ENCODE peak calls at places on chromosomes 13 and 19, in six cellular contexts. A is dermis microvascular lymphatic vessel endothelial cell; T is activated CD4-positive, alpha-beta T cell treated with anti-CD3 and anti-CD28 coated beads, Interleukin-2, amount 50 U/mL, for 48 hours; D is BE2C; V is body of pancreas; L is endothelial cell. C is an unnamed sample.

GRCh38 chr13:113646376-113646775 is 11.6 kb downstream of the ATP4B start:
- DNase-seq in A (peak; percentile 11), T (no peak), D (peak; percentile 8), V (peak; percentile 9), L (no peak), C (no peak)

GRCh38 chr19:55464669-55465068 is at the start of gene C19orf85:
- DNase-seq in A (no peak), T (no peak), D (no peak), V (no peak), L (no peak), C (no peak)

GRCh38 chr13:49669735-49670309 is 21.5 kb downstream of the EBPL start:
- DNase-seq in A (peak; percentile 80), T (peak; percentile 16), D (peak; percentile 70), V (peak; percentile 67), L (peak; percentile 62), C (peak; percentile 25)

GRCh38 chr19:18776288-18776594 is 14.9 kb downstream of the COMP start:
- DNase-seq in A (no peak), T (no peak), D (peak; percentile 13), V (no peak), L (no peak), C (no peak)

GRCh38 chr13:42967660-42968059 is 24.4 kb downstream of the EPSTI1 start:
- DNase-seq in A (no peak), T (no peak), D (no peak), V (no peak), L (no peak), C (no peak)

GRCh38 chr13:75405976-75406703 is 75.8 kb downstream of the TBC1D4 start:
- DNase-seq in A (no peak), T (no peak), D (no peak), V (no peak), L (no peak), C (no peak)

GRCh38 chr19:35000647-35001501 is 751 bp downstream of the GRAMD1A start:
- DNase-seq in A (peak; percentile 36), T (peak; percentile 64), D (peak; percentile 33), V (peak; percentile 66), L (peak; percentile 30), C (no peak)

GRCh38 chr13:99796175-99796819 is 175.3 kb downstream of the ZIC5 start:
- DNase-seq in A (peak; percentile 41), T (peak; percentile 34), D (no peak), V (no peak), L (peak; percentile 64), C (no peak)

GRCh38 chr19:30135797-30136196 is 193.8 kb downstream of the URI1 start:
- DNase-seq in A (no peak), T (no peak), D (peak; percentile 85), V (no peak), L (no peak), C (no peak)

GRCh38 chr19:3350014-3350663 is 16.2 kb upstream of the NFIC start:
- DNase-seq in A (peak; percentile 80), T (no peak), D (no peak), V (peak; percentile 95), L (no peak), C (no peak)

GRCh38 chr19:18762125-18763023 is 28.7 kb downstream of the COMP start:
- DNase-seq in A (peak; percentile 58), T (no peak), D (peak; percentile 72), V (peak; percentile 100), L (no peak), C (no peak)

GRCh38 chr19:29375429-29376093 is 150.2 kb upstream of the VSTM2B start:
- DNase-seq in A (no peak), T (no peak), D (no peak), V (no peak), L (no peak), C (no peak)

GRCh38 chr13:109412232-109412935 is 374.0 kb downstream of the IRS2 start:
- DNase-seq in A (no peak), T (no peak), D (peak; percentile 92), V (peak; percentile 25), L (peak; percentile 47), C (no peak)

GRCh38 chr13:31943591-31943990 is 88.0 kb upstream of the FRY start:
- DNase-seq in A (no peak), T (no peak), D (no peak), V (no peak), L (no peak), C (no peak)

GRCh38 chr13:23567792-23568480 is 2.3 kb upstream of the TNFRSF19 start:
- DNase-seq in A (no peak), T (no peak), D (no peak), V (no peak), L (no peak), C (no peak)

GRCh38 chr19:53961523-53962345 is 1.0 kb upstream of the CACNG8 start:
- DNase-seq in A (peak; percentile 20), T (no peak), D (no peak), V (no peak), L (no peak), C (no peak)

GRCh38 chr13:74103196-74103595 is 31.0 kb downstream of the KLF12 start:
- DNase-seq in A (no peak), T (no peak), D (no peak), V (no peak), L (no peak), C (no peak)

GRCh38 chr13:111906816-111907215 is 160.1 kb upstream of the SOX1 start:
- DNase-seq in A (no peak), T (no peak), D (no peak), V (no peak), L (no peak), C (no peak)

GRCh38 chr13:51453308-51453958 is 597 bp upstream of the INTS6 start:
- DNase-seq in A (no peak), T (peak; percentile 76), D (peak; percentile 86), V (no peak), L (peak; percentile 74), C (peak; percentile 55)

GRCh38 chr19:33436360-33437345 is 63.1 kb downstream of the CEBPG start:
- DNase-seq in A (no peak), T (no peak), D (peak; percentile 61), V (no peak), L (no peak), C (no peak)

GRCh38 chr19:32862741-32863140 is 6.8 kb downstream of the SLC7A9 start:
- DNase-seq in A (no peak), T (no peak), D (no peak), V (no peak), L (no peak), C (no peak)

C was measured in GM18507.